ENCODE peak calls at places on chromosome X, in nine cellular contexts. Q is fibroblast of the aortic adventitia, V is lower lobe of right lung, B is right cardiac atrium, X is ovary, U is HCT116, N is GM23248, T is pancreas, O is heart right ventricle. C is an unnamed sample.

GRCh38 chrX:9122504-9123245 is 88.7 kb upstream of the FAM9B start:
- DNase-seq in Q (no peak), V (no peak), B (no peak), X (no peak), U (no peak), N (peak), T (no peak), O (no peak), C (no peak)

GRCh38 chrX:123173833-123174232 is 10.2 kb upstream of the GRIA3 start:
- DNase-seq in Q (peak), V (no peak), B (no peak), X (no peak), U (peak), N (no peak), T (no peak), O (no peak), C (peak)

GRCh38 chrX:78710146-78710545 is 37.4 kb upstream of the LPAR4 start:
- DNase-seq in Q (peak), V (no peak), B (no peak), X (no peak), U (no peak), N (peak), T (no peak), O (no peak), C (no peak)

GRCh38 chrX:119990409-119990994 is 47.0 kb upstream of the NKAP start:
- DNase-seq in Q (no peak), V (no peak), B (no peak), X (no peak), U (no peak), N (no peak), T (peak), O (no peak), C (no peak)

GRCh38 chrX:105136786-105137185 is 83.7 kb downstream of the TEX13A start:
- DNase-seq in Q (no peak), V (no peak), B (no peak), X (no peak), U (no peak), N (no peak), T (no peak), O (no peak), C (no peak)

GRCh38 chrX:154712781-154713391 is 38.0 kb downstream of the GAB3 start:
- DNase-seq in Q (peak), V (no peak), B (no peak), X (no peak), U (no peak), N (peak), T (no peak), O (no peak), C (peak)

GRCh38 chrX:10450229-10450958 is 170.0 kb downstream of the MID1 start:
- DNase-seq in Q (peak), V (no peak), B (no peak), X (no peak), U (no peak), N (peak), T (no peak), O (no peak), C (no peak)

GRCh38 chrX:15566244-15566643 is 34.5 kb downstream of the ACE2 start:
- DNase-seq in Q (no peak), V (no peak), B (no peak), X (no peak), U (no peak), N (no peak), T (no peak), O (no peak), C (no peak)

GRCh38 chrX:150047818-150048217 is 109.5 kb upstream of the EOLA2 start:
- DNase-seq in Q (no peak), V (no peak), B (no peak), X (no peak), U (no peak), N (peak), T (no peak), O (no peak), C (no peak)

GRCh38 chrX:37802028-37802427 is 22.2 kb downstream of the CYBB start:
- DNase-seq in Q (no peak), V (no peak), B (no peak), X (no peak), U (no peak), N (no peak), T (no peak), O (no peak), C (no peak)

GRCh38 chrX:154368630-154369452 is 5.6 kb downstream of the FLNA start:
- DNase-seq in Q (peak), V (peak), B (peak), X (peak), U (peak), N (peak), T (peak), O (peak), C (peak)

GRCh38 chrX:120570201-120570600 is 9.4 kb upstream of the CUL4B start:
- DNase-seq in Q (no peak), V (no peak), B (no peak), X (no peak), U (no peak), N (no peak), T (no peak), O (no peak), C (no peak)

GRCh38 chrX:56728321-56728720 is 722 bp upstream of the NBDY start:
- DNase-seq in Q (peak), V (no peak), B (no peak), X (no peak), U (no peak), N (peak), T (no peak), O (no peak), C (no peak)

GRCh38 chrX:42754582-42754981 is 23.4 kb downstream of the PPP1R2C start:
- DNase-seq in Q (no peak), V (no peak), B (peak), X (no peak), U (no peak), N (no peak), T (no peak), O (no peak), C (no peak)

GRCh38 chrX:98296129-98296528 is 1412.4 kb downstream of the RPA4 start:
- DNase-seq in Q (no peak), V (no peak), B (no peak), X (no peak), U (no peak), N (no peak), T (no peak), O (no peak), C (no peak)

GRCh38 chrX:118520206-118520857 is 24.7 kb downstream of the DOCK11 start:
- DNase-seq in Q (peak), V (no peak), B (no peak), X (no peak), U (no peak), N (peak), T (no peak), O (no peak), C (no peak)

GRCh38 chrX:119004920-119005524 is 30.6 kb downstream of the LONRF3 start:
- DNase-seq in Q (peak), V (peak), B (peak), X (peak), U (no peak), N (peak), T (peak), O (peak), C (peak)

GRCh38 chrX:74461384-74461783 is 40.1 kb downstream of the SLC16A2 start:
- DNase-seq in Q (no peak), V (no peak), B (no peak), X (no peak), U (no peak), N (peak), T (no peak), O (no peak), C (no peak)

GRCh38 chrX:106894392-106894909 is 8.7 kb downstream of the RIPPLY1 start:
- DNase-seq in Q (peak), V (peak), B (peak), X (peak), U (peak), N (peak), T (peak), O (peak), C (peak)

GRCh38 chrX:46837543-46838481 is 969 bp downstream of the RP2 start:
- DNase-seq in Q (peak), V (no peak), B (no peak), X (no peak), U (no peak), N (peak), T (no peak), O (no peak), C (no peak)

GRCh38 chrX:28586291-28586690 is 955 bp upstream of the IL1RAPL1 start:
- DNase-seq in Q (peak), V (no peak), B (no peak), X (peak), U (no peak), N (no peak), T (no peak), O (peak), C (no peak)

DNA sequence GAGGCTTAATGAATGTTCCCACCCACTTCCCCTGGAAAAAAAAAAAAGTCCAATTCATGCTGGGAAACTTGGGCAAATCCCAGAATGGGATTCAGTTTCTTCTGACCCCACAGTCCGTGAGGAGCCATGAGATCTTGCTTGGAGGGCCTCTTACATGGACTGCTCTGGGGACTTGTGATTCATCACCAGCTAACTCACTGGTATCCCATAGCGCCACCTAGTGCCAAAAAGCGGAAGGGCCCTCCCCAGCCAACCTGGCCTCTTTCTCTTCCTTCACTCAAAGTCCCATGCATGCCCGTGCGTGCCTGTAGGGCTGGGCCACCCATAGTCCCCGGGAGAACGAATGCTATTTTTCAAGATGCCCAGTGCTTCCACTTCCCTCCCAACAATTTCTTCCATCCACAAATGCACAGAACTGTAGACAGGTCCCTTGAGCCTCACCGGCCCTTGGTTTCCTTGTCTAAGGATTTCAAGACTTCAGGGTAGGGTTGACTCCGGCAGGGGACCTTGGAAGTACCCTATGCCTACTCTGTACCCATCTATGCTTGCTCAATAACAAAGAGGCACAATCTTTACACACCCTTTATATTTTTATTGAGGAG is 5.1 kb downstream of the RTL5 start:
- DNase-seq in Q (peak), V (peak), B (peak), X (peak), U (peak), N (peak), T (peak), O (peak), C (peak)
- H3K4me3 ChIP-seq in Q (no peak), V (no peak), B (no peak), X (no peak), U (no peak), N (no peak), T (no peak), O (no peak), C (no peak)

DNA sequence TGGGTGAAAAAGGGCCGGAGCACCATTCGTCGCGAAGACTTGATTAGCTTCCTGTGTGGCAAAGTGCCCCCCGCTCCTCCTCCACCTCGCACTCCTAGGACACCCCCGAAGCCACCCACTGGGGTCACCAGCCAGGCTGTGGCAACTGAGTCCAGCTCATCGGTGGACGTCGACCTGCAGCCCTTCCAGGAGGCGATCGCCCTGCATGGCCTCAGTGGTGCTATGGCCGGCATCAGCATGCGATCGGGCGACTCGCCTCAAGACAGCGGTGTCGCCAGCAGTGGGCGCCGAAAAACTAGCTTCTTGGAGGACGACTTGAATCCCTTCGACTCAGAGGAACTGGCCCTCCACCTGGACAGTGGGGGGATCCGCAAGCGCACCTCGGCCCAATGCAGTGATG is 126.8 kb upstream of the CXorf66 start:
- DNase-seq in Q (no peak), V (no peak), B (no peak), X (no peak), U (no peak), N (no peak), T (no peak), O (no peak), C (no peak)
- H3K4me3 ChIP-seq in Q (no peak), V (no peak), B (no peak), X (no peak), U (no peak), N (no peak), T (no peak), O (no peak), C (no peak)

DNA sequence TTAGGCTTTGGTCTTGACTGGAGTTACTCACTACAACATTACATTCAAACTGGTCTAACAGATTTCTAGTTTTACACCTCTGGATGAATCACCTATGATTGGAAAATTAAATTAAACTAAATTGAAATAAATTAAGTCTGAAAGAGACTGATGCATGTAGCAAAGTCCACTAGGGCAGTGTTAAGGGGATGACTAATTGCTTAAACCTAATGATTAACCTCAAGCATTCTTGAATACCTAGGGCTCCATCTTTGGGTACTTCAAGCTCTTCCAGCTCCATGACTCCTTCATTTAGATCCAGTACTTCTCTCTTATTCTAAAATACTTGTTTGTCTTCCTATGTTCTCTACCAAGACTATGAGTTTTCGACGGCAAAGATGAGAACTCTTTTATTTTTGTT is 86.8 kb downstream of the SH2D1A start:
- DNase-seq in Q (no peak), V (no peak), B (no peak), X (no peak), U (no peak), N (no peak), T (no peak), O (no peak), C (no peak)
- H3K4me3 ChIP-seq in Q (no peak), V (no peak), B (no peak), X (no peak), U (no peak), N (no peak), T (no peak), O (no peak), C (no peak)

GRCh38 chrX:71103110-71103983 is 3.2 kb downstream of the CXorf65 start:
- DNase-seq in Q (no peak), V (peak), B (no peak), X (peak), U (no peak), N (peak), T (no peak), O (no peak), C (peak)

GRCh38 chrX:71099736-71100135 is 4.1 kb downstream of the FOXO4 start:
- DNase-seq in Q (no peak), V (no peak), B (no peak), X (no peak), U (no peak), N (no peak), T (no peak), O (no peak), C (no peak)

GRCh38 chrX:71100581-71101505 is 5.2 kb downstream of the FOXO4 start:
- DNase-seq in Q (no peak), V (no peak), B (no peak), X (no peak), U (no peak), N (no peak), T (no peak), O (no peak), C (no peak)

GRCh38 chrX:71098951-71099506 is 3.4 kb downstream of the FOXO4 start:
- DNase-seq in Q (no peak), V (no peak), B (no peak), X (no peak), U (no peak), N (no peak), T (no peak), O (no peak), C (no peak)

GRCh38 chrX:71102292-71102691 is 4.2 kb downstream of the CXorf65 start:
- DNase-seq in Q (no peak), V (no peak), B (no peak), X (no peak), U (no peak), N (no peak), T (no peak), O (no peak), C (no peak)
- H3K4me3 ChIP-seq in Q (no peak), V (no peak), B (no peak), X (no peak), U (no peak), N (no peak), T (no peak), O (no peak), C (no peak)

C was measured in Jurkat, Clone E6-1.